ENCODE peak calls at places on chromosomes 12 and 14, in ten cellular contexts. Y is C1 segment of cervical spinal cord, A is upper lobe of right lung, I is astrocyte of the hippocampus, T is breast epithelium, H is IMR-90, B is HEK293T, V is NCI-H1436 treated with DMSO at 0.1 percent for 48 hours, Z is Calu3, X is HFF-Myc. O is an unnamed sample.

GRCh38 chr14:56632192-56632591 is 52.6 kb downstream of the TMEM260 start:
- DNase-seq in Y (no peak), A (no peak), I (no peak), T (no peak), H (no peak), B (no peak), V (no peak), Z (no peak), X (no peak), O (no peak)

GRCh38 chr12:122422769-122423257 is 344 bp upstream of the CLIP1 start:
- DNase-seq in Y (no peak), A (no peak), I (peak; percentile 76), T (no peak), H (peak; percentile 54), B (no peak), V (no peak), Z (peak; percentile 43), X (no peak), O (peak; percentile 72)

GRCh38 chr12:115394498-115395220 is 710.7 kb upstream of the TBX3 start:
- DNase-seq in Y (no peak), A (no peak), I (no peak), T (no peak), H (peak; percentile 55), B (no peak), V (no peak), Z (no peak), X (no peak), O (no peak)

GRCh38 chr12:107760207-107760816 is 625 bp downstream of the PRDM4 start:
- DNase-seq in Y (no peak), A (peak; percentile 74), I (peak; percentile 45), T (no peak), H (peak; percentile 12), B (peak; percentile 42), V (no peak), Z (peak; percentile 29), X (no peak), O (peak; percentile 79)

GRCh38 chr12:100356646-100357223 is at the start of gene SLC17A8:
- DNase-seq in Y (no peak), A (no peak), I (peak; percentile 10), T (no peak), H (no peak), B (no peak), V (no peak), Z (no peak), X (no peak), O (no peak)

GRCh38 chr14:52730708-52731111 is 744 bp downstream of the STYX start:
- DNase-seq in Y (no peak), A (no peak), I (no peak), T (no peak), H (no peak), B (no peak), V (no peak), Z (no peak), X (no peak), O (no peak)

GRCh38 chr14:32938719-32939253 is at the start of gene NPAS3:
- DNase-seq in Y (no peak), A (no peak), I (peak; percentile 69), T (no peak), H (no peak), B (peak; percentile 14), V (no peak), Z (no peak), X (no peak), O (no peak)

GRCh38 chr12:130053641-130054040 is 108.6 kb upstream of the FZD10 start:
- DNase-seq in Y (no peak), A (peak; percentile 46), I (no peak), T (no peak), H (no peak), B (no peak), V (no peak), Z (no peak), X (no peak), O (no peak)

GRCh38 chr12:66516133-66516532 is 162.7 kb downstream of the GRIP1 start:
- DNase-seq in Y (no peak), A (no peak), I (peak; percentile 49), T (no peak), H (no peak), B (no peak), V (no peak), Z (no peak), X (no peak), O (no peak)

GRCh38 chr14:44444454-44444853 is 62.6 kb downstream of the FSCB start:
- DNase-seq in Y (no peak), A (no peak), I (no peak), T (no peak), H (no peak), B (no peak), V (no peak), Z (no peak), X (no peak), O (no peak)

GRCh38 chr12:52314511-52314910 is 6.7 kb downstream of the KRT83 start:
- DNase-seq in Y (no peak), A (no peak), I (no peak), T (no peak), H (no peak), B (no peak), V (no peak), Z (no peak), X (no peak), O (no peak)